ENCODE peak calls at places on chromosomes 11 and 22, in eight cellular contexts. M is mammary epithelial cell, L is neuronal stem cell, I is fibroblast of lung, B is endodermal cell, G is mesendoderm, C is PC-3, N is K562. V is an unnamed sample.

GRCh38 chr11:17781221-17781620 is 46.6 kb downstream of the KCNC1 start:
- DNase-seq in L (no peak), B (no peak), G (no peak), C (no peak), I (no peak), N (no peak), M (peak; percentile 56), V (no peak)

GRCh38 chr11:44377914-44378321 is 68.0 kb upstream of the ALX4 start:
- DNase-seq in I (no peak), B (no peak), C (no peak), N (peak; percentile 52), M (no peak), G (no peak), L (no peak), V (no peak)

GRCh38 chr11:33207408-33207985 is 46.2 kb upstream of the CSTF3 start:
- DNase-seq in C (no peak), B (no peak), L (no peak), M (no peak), G (no peak), I (no peak), N (peak; percentile 10), V (no peak)

GRCh38 chr22:20781272-20781990 is 7.5 kb downstream of the SERPIND1 start:
- DNase-seq in I (no peak), M (peak; percentile 29), N (no peak), C (peak; percentile 63), B (no peak), G (no peak), L (no peak), V (no peak)

GRCh38 chr11:69880041-69880802 is 61.0 kb upstream of the FGF3 start:
- DNase-seq in C (no peak), G (no peak), N (no peak), B (peak; percentile 31), M (no peak), I (no peak), L (no peak), V (peak; percentile 15)

GRCh38 chr22:45429921-45430775 is 16.7 kb downstream of the RIBC2 start:
- DNase-seq in I (no peak), M (no peak), N (no peak), G (no peak), L (no peak), C (no peak), B (peak; percentile 11), V (no peak)

GRCh38 chr11:771617-772204 is 5.6 kb downstream of the GATD1 start:
- DNase-seq in N (no peak), L (no peak), M (no peak), C (no peak), I (no peak), G (no peak), B (no peak), V (peak; percentile 53)

GRCh38 chr22:22934543-22935055 is 47.0 kb downstream of the IGLL5 start:
- DNase-seq in L (no peak), I (no peak), M (no peak), G (no peak), C (no peak), B (no peak), N (peak; percentile 56), V (no peak)

GRCh38 chr11:125886997-125887372 is 483 bp upstream of the HYLS1 start:
- DNase-seq in G (no peak), C (peak; percentile 63), L (no peak), I (no peak), N (no peak), B (peak; percentile 73), M (peak; percentile 66), V (peak; percentile 67)

GRCh38 chr11:128195756-128196155 is 391.6 kb downstream of the ETS1 start:
- DNase-seq in B (no peak), G (no peak), I (no peak), L (no peak), C (no peak), N (no peak), M (no peak), V (no peak)

GRCh38 chr22:46107753-46108563 is 42.4 kb upstream of the PPARA start:
- DNase-seq in C (no peak), N (no peak), I (no peak), G (no peak), M (peak; percentile 56), L (no peak), B (no peak), V (no peak)

GRCh38 chr11:41989173-41989572 is 529.7 kb upstream of the LRRC4C start:
- DNase-seq in M (no peak), I (no peak), G (no peak), B (no peak), L (no peak), C (no peak), N (no peak), V (no peak)

GRCh38 chr11:34308049-34308692 is 49.6 kb downstream of the ABTB2 start:
- DNase-seq in G (peak; percentile 29), B (no peak), C (peak; percentile 58), M (peak; percentile 84), L (no peak), I (no peak), N (no peak), V (no peak)

GRCh38 chr11:23988381-23989006 is 508.4 kb upstream of the LUZP2 start:
- DNase-seq in B (no peak), L (no peak), G (no peak), I (peak; percentile 41), C (peak; percentile 71), M (no peak), N (no peak), V (no peak)

GRCh38 chr11:116960916-116961315 is 123.5 kb upstream of the APOA1 start:
- DNase-seq in C (peak; percentile 76), G (peak; percentile 62), N (no peak), L (no peak), B (peak; percentile 60), I (peak; percentile 72), M (peak; percentile 76), V (no peak)

GRCh38 chr11:84890706-84891105 is 736.4 kb downstream of the DLG2 start:
- DNase-seq in C (no peak), B (no peak), M (no peak), L (peak; percentile 64), I (no peak), G (peak; percentile 61), N (no peak), V (no peak)

GRCh38 chr11:14577835-14578529 is 57.8 kb upstream of the PSMA1 start:
- DNase-seq in G (no peak), N (no peak), M (no peak), I (no peak), B (no peak), C (no peak), L (no peak), V (no peak)
- H3K9ac ChIP-seq in G (no peak overlapping the region), N (no peak overlapping the region), M (no peak overlapping the region), I (no peak overlapping the region), B (no peak overlapping the region), C (no peak overlapping the region), L (no peak overlapping the region), V (no peak overlapping the region)

DNA sequence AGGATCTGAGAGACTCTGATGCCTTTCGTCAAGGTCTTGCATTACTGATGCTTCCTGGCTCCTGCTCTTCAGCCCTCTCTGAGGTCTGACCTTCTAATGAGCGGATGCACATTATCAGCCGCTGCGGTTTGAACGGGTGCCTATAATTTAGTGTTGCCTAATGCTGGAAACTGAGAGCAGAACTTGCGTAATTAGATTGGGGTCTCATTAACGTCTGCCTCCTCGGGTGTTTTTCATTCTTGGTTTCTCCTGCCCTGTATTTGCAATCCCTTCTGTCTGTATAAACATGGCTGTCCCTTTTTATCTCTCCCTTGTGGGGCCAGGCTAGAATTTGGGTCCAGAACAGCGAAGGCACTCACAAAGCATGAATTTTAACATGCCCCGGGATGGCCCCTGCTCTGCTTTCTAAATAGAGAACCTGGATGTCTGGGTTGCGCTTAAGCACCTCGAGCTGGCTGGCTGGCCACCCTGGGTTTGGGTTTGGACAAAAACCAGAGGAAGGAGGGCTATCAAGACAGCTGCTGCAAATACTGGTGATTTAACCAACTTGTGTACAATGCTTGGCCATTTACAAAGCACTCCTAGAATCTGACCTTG is 118.6 kb downstream of the TIMP3 start:
- DNase-seq in M (no peak), I (peak; percentile 83), L (no peak), N (no peak), C (no peak), B (no peak), G (no peak), V (no peak)
- H3K9ac ChIP-seq in M (no peak overlapping the region), I (no peak overlapping the region), L (no peak overlapping the region), N (no peak overlapping the region), C (no peak overlapping the region), B (no peak overlapping the region), G (no peak overlapping the region), V (no peak overlapping the region)

GRCh38 chr11:102810943-102811528 is 13.1 kb upstream of the MMP1 start:
- DNase-seq in L (no peak), B (no peak), I (peak; percentile 47), M (peak; percentile 45), N (no peak), C (peak; percentile 69), G (peak; percentile 71), V (no peak)
- H3K9ac ChIP-seq in L (no peak overlapping the region), B (no peak overlapping the region), I (no peak overlapping the region), M (no peak overlapping the region), N (no peak overlapping the region), C (no peak overlapping the region), G (no peak overlapping the region), V (no peak overlapping the region)

GRCh38 chr11:86374121-86374520 is 566 bp upstream of the CCDC81 start:
- DNase-seq in L (no peak), N (no peak), C (no peak), I (no peak), M (no peak), B (no peak), G (no peak), V (no peak)
- H3K9ac ChIP-seq in L (no peak overlapping the region), N (no peak overlapping the region), C (no peak overlapping the region), I (no peak overlapping the region), M (no peak overlapping the region), B (no peak overlapping the region), G (peak overlapping the region; percentile 34), V (no peak overlapping the region)